ENCODE peak calls at places on chromosomes 2 and 18, in ten cellular contexts. F is kidney tubule cell; S is GM06990; I is fibroblast of the conjunctiva; U is CD4-positive, CD25-positive, alpha-beta regulatory T cell; A is IMR-90; M is prostate gland; Y is T-helper 1 cell; P is GM23248; B is H7. D is an unnamed sample.

GRCh38 chr2:191401287-191401686 is 156.1 kb downstream of the MYO1B start:
- DNase-seq in Y (no peak), A (peak), P (peak), S (no peak), I (peak), F (peak), M (no peak), B (no peak), U (no peak), D (no peak)

GRCh38 chr18:56945171-56945863 is 201.6 kb upstream of the BOD1L2 start:
- DNase-seq in U (no peak), Y (no peak), F (no peak), P (peak), B (no peak), M (no peak), A (peak), I (no peak), S (no peak), D (no peak)

GRCh38 chr18:36688020-36688965 is 140.5 kb downstream of the TPGS2 start:
- DNase-seq in M (peak), B (peak), S (peak), F (peak), A (peak), I (peak), Y (peak), U (peak), P (peak), D (peak)

GRCh38 chr18:51030537-51031258 is 685 bp downstream of the SMAD4 start:
- DNase-seq in F (peak), A (peak), M (peak), Y (peak), S (peak), P (peak), B (peak), I (no peak), U (peak), D (no peak)

GRCh38 chr2:9174771-9175441 is 31.7 kb upstream of the ASAP2 start:
- DNase-seq in Y (no peak), P (peak), I (no peak), A (peak), S (no peak), F (peak), M (no peak), U (no peak), B (no peak), D (peak)

GRCh38 chr2:14756981-14757657 is 124.6 kb downstream of the LRATD1 start:
- DNase-seq in S (no peak), U (no peak), F (peak), P (peak), A (peak), M (no peak), I (peak), B (no peak), Y (no peak), D (no peak)

GRCh38 chr2:10378189-10378588 is 69.9 kb downstream of the ODC1 start:
- DNase-seq in B (no peak), M (no peak), S (peak), U (peak), F (no peak), A (no peak), I (no peak), Y (peak), P (no peak), D (no peak)

GRCh38 chr18:36297419-36298112 is at the start of gene FHOD3:
- DNase-seq in A (peak), U (no peak), M (peak), Y (no peak), B (peak), S (peak), P (peak), F (peak), I (no peak), D (no peak)

GRCh38 chr2:98465456-98466201 is 21.0 kb downstream of the INPP4A start:
- DNase-seq in Y (peak), F (peak), B (no peak), U (peak), S (peak), A (peak), P (peak), M (no peak), I (peak), D (peak)

GRCh38 chr2:135820003-135820618 is 16.9 kb downstream of the LCT start:
- DNase-seq in U (peak), B (no peak), A (peak), S (peak), M (no peak), P (peak), F (no peak), I (no peak), Y (peak), D (no peak)

GRCh38 chr2:37602040-37602439 is 69.4 kb downstream of the CDC42EP3 start:
- DNase-seq in Y (no peak), B (no peak), U (peak), M (no peak), S (no peak), P (no peak), A (no peak), F (no peak), I (no peak), D (no peak)

GRCh38 chr2:75612862-75613243 is 33.7 kb upstream of the MRPL19 start:
- DNase-seq in P (no peak), B (no peak), U (no peak), M (no peak), I (no peak), F (no peak), A (no peak), S (no peak), Y (no peak), D (no peak)

GRCh38 chr2:127681976-127682857 is 6.9 kb upstream of the LIMS2 start:
- DNase-seq in M (no peak), B (no peak), S (no peak), I (no peak), A (no peak), U (no peak), Y (no peak), F (no peak), P (no peak), D (no peak)

GRCh38 chr18:34730774-34731173 is 20.7 kb downstream of the DTNA start:
- DNase-seq in Y (no peak), M (no peak), A (no peak), B (no peak), I (no peak), F (no peak), U (no peak), S (no peak), P (no peak), D (no peak)

GRCh38 chr2:2810504-2810903 is 479.4 kb upstream of the MYT1L start:
- DNase-seq in B (peak), M (no peak), S (no peak), I (no peak), A (no peak), P (no peak), Y (no peak), F (no peak), U (no peak), D (no peak)

GRCh38 chr2:167186465-167186864 is 298.2 kb downstream of the XIRP2 start:
- DNase-seq in B (no peak), M (no peak), A (no peak), I (no peak), F (no peak), P (no peak), U (no peak), S (no peak), Y (no peak), D (no peak)

GRCh38 chr2:83478037-83478436 is 981.0 kb downstream of the SUCLG1 start:
- DNase-seq in P (no peak), I (no peak), F (no peak), A (no peak), Y (no peak), B (no peak), M (no peak), U (no peak), S (no peak), D (no peak)

GRCh38 chr2:37549598-37549997 is 121.8 kb downstream of the CDC42EP3 start:
- DNase-seq in F (no peak), P (no peak), Y (no peak), A (no peak), U (no peak), S (peak), B (no peak), M (no peak), I (no peak), D (no peak)

GRCh38 chr2:198351647-198352046 is 547.3 kb downstream of the PLCL1 start:
- DNase-seq in S (no peak), Y (no peak), A (no peak), U (no peak), I (no peak), M (no peak), P (no peak), F (no peak), B (no peak), D (no peak)

GRCh38 chr2:217953011-217953481 is 49.7 kb downstream of the TNS1 start:
- DNase-seq in F (no peak), S (no peak), P (no peak), I (no peak), A (no peak), M (no peak), B (no peak), U (no peak), Y (no peak), D (no peak)

GRCh38 chr2:217276433-217276832 is 416.6 kb upstream of the TNP1 start:
- DNase-seq in A (no peak), I (no peak), Y (no peak), F (no peak), M (no peak), S (no peak), U (no peak), P (no peak), B (no peak), D (no peak)

GRCh38 chr2:129011466-129012061 is 692.9 kb upstream of the HS6ST1 start:
- DNase-seq in B (no peak), I (no peak), A (no peak), M (no peak), S (no peak), U (no peak), F (no peak), Y (no peak), P (no peak), D (no peak)

GRCh38 chr2:172555272-172555521 is 693 bp upstream of the PDK1 start:
- DNase-seq in F (no peak), S (no peak), B (no peak), A (no peak), P (no peak), I (no peak), Y (no peak), M (no peak), U (no peak), D (no peak)

GRCh38 chr18:73365018-73365417 is 497.2 kb upstream of the NETO1 start:
- DNase-seq in S (no peak), B (no peak), M (no peak), F (peak), Y (no peak), I (peak), U (no peak), P (peak), A (peak), D (no peak)

GRCh38 chr2:126368778-126369177 is 287.2 kb upstream of the GYPC start:
- DNase-seq in B (no peak), A (no peak), M (no peak), U (no peak), P (no peak), I (no peak), Y (no peak), S (no peak), F (no peak), D (no peak)

GRCh38 chr2:653645-654425 is 23.4 kb downstream of the TMEM18 start:
- DNase-seq in U (no peak), S (no peak), M (no peak), A (no peak), Y (no peak), I (no peak), B (no peak), F (no peak), P (no peak), D (no peak)

GRCh38 chr2:42755161-42755900 is 8.6 kb downstream of the OXER1 start:
- DNase-seq in M (no peak), F (no peak), P (peak), B (peak), A (no peak), Y (no peak), S (no peak), U (no peak), I (peak), D (no peak)

GRCh38 chr2:149617476-149617875 is 29.9 kb upstream of the MMADHC start:
- DNase-seq in A (peak), P (peak), Y (no peak), B (no peak), M (no peak), U (no peak), I (no peak), F (peak), S (no peak), D (no peak)

GRCh38 chr2:14016289-14016955 is 616.1 kb upstream of the LRATD1 start:
- DNase-seq in P (no peak), A (no peak), B (no peak), F (no peak), M (peak), Y (no peak), S (no peak), I (no peak), U (no peak), D (no peak)

GRCh38 chr2:24617431-24617830 is 126.4 kb downstream of the NCOA1 start:
- DNase-seq in M (no peak), Y (no peak), F (no peak), I (no peak), A (no peak), S (no peak), P (no peak), B (no peak), U (no peak), D (no peak)

D was measured in pulmonary artery endothelial cell.